ENCODE peak calls at places on chromosomes 13 and 19, in six cellular contexts. R is foreskin fibroblast, E is pancreas, C is ovary, P is fibroblast of the aortic adventitia, L is cardiac fibroblast. S is an unnamed sample.

GRCh38 chr13:24032674-24033073 is 127.8 kb upstream of the SPATA13 start:
- DNase-seq in C (no peak), R (no peak), L (peak), P (peak), E (peak), S (peak)

GRCh38 chr13:110713981-110714797 is 689 bp downstream of the ING1 start:
- DNase-seq in L (peak), C (peak), R (peak), E (peak), P (peak), S (peak)

GRCh38 chr13:62243146-62243545 is 827.5 kb upstream of the PCDH20 start:
- DNase-seq in L (no peak), P (no peak), E (no peak), C (no peak), R (no peak), S (no peak)

GRCh38 chr13:19606152-19606551 is 27.3 kb upstream of the MPHOSPH8 start:
- DNase-seq in L (peak), E (no peak), R (peak), P (peak), C (no peak), S (peak)

GRCh38 chr19:456547-457110 is 4.2 kb downstream of the SHC2 start:
- DNase-seq in L (no peak), C (no peak), E (no peak), P (no peak), R (no peak), S (no peak)

GRCh38 chr13:75485286-75486062 is 3.5 kb upstream of the TBC1D4 start:
- DNase-seq in R (peak), E (no peak), P (peak), C (no peak), L (peak), S (peak)

GRCh38 chr13:113048766-113049165 is 56.8 kb upstream of the F7 start:
- DNase-seq in E (no peak), C (no peak), L (no peak), R (no peak), P (no peak), S (no peak)

GRCh38 chr13:73748404-73748803 is 385.8 kb downstream of the KLF12 start:
- DNase-seq in C (no peak), R (no peak), E (no peak), P (no peak), L (no peak), S (no peak)

GRCh38 chr13:43905435-43906031 is 25.8 kb downstream of the LACC1 start:
- DNase-seq in L (peak), P (peak), R (peak), C (peak), E (no peak), S (peak)

GRCh38 chr19:13040916-13041292 is 45.6 kb downstream of the NFIX start:
- DNase-seq in P (no peak), C (no peak), L (no peak), E (no peak), R (no peak), S (no peak)

GRCh38 chr19:50705422-50706019 is 14.1 kb downstream of the SHANK1 start:
- DNase-seq in L (peak), C (no peak), P (peak), E (no peak), R (peak), S (peak)

GRCh38 chr19:50500060-50500752 is 10.8 kb downstream of the JOSD2 start:
- DNase-seq in C (no peak), E (no peak), L (no peak), R (no peak), P (no peak), S (no peak)

GRCh38 chr13:38697628-38698333 is 10.9 kb downstream of the FREM2 start:
- DNase-seq in R (no peak), C (no peak), P (no peak), E (no peak), L (no peak), S (peak)

GRCh38 chr13:73216381-73216831 is 157.6 kb downstream of the KLF5 start:
- DNase-seq in P (peak), E (no peak), C (no peak), R (no peak), L (peak), S (peak)

GRCh38 chr19:2048104-2048958 is 2.7 kb downstream of the MKNK2 start:
- DNase-seq in E (no peak), C (peak), R (no peak), P (no peak), L (no peak), S (no peak)

GRCh38 chr13:24130134-24130792 is 30.3 kb upstream of the SPATA13 start:
- DNase-seq in L (no peak), P (no peak), R (no peak), E (no peak), C (no peak), S (no peak)

GRCh38 chr19:51637362-51637978 is 7.3 kb upstream of the SIGLEC5 start:
- DNase-seq in E (no peak), L (peak), P (peak), C (no peak), R (no peak), S (peak)

GRCh38 chr13:91123456-91124127 is 223.9 kb upstream of the MIR17HG start:
- DNase-seq in C (no peak), R (no peak), P (no peak), E (no peak), L (no peak), S (no peak)

GRCh38 chr19:35171730-35172129 is 17.2 kb downstream of the FXYD5 start:
- DNase-seq in R (no peak), E (no peak), L (no peak), P (no peak), C (no peak), S (no peak)
- H3K4me3 ChIP-seq in R (no peak), E (no peak), L (no peak), P (no peak), C (no peak), S (no peak)

DNA sequence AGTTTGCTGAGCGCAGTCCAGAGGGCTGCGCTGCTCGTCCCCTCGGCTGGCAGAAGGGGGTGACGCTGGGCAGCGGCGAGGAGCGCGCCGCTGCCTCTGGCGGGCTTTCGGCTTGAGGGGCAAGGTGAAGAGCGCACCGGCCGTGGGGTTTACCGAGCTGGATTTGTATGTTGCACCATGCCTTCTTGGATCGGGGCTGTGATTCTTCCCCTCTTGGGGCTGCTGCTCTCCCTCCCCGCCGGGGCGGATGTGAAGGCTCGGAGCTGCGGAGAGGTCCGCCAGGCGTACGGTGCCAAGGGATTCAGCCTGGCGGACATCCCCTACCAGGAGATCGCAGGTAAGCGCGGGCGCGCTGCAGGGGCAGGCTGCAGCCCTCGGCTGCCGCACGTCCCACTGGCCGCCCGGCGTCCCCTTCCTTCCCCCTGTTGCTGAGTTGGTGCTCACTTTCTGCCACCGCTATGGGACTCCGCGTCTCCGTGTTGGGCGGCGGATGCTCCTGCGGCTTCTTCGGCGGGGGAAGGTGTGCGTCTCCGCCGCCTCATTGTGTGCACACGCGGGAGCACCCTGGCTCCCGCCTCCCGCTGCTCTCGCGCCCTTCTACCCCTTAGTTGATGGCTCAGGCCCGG is 786 bp downstream of the GPC6 start:
- DNase-seq in R (peak), P (peak), L (peak), C (peak), E (no peak), S (peak)
- TF ChIP-seq CTCF in R (no peak), P (peak), L (no peak), C (no peak), E (no peak), S (no peak)

DNA sequence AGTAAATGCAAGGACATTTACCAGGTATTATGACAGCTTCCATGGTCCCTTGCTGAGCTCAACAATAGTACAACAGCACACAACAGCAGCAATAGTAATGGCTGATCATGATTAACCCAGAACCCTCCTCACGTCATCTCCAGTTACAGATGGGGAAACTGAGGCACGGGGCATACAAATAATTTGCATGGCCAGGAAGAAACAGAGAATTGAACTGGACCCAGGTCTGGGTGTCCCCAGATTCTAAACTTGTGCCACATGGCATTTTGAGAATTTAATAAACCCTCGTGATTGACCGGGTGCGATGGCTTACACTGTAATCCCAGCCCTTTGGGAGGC is 7.2 kb downstream of the MAST3 start:
- DNase-seq in C (no peak), L (no peak), E (no peak), R (no peak), P (no peak), S (no peak)
- H3K4me3 ChIP-seq in C (peak), L (peak), E (no peak), R (peak), P (peak), S (peak)

GRCh38 chr13:82739881-82740280 is 1142.4 kb downstream of the SLITRK1 start:
- DNase-seq in E (no peak), C (no peak), P (peak), R (no peak), L (no peak), S (peak)
- TF ChIP-seq CTCF in E (no peak), C (no peak), P (peak), R (peak), L (no peak), S (peak)

GRCh38 chr13:21016487-21016886 is 44.9 kb downstream of the LATS2 start:
- DNase-seq in R (no peak), E (no peak), L (no peak), P (no peak), C (no peak), S (no peak)
- H3K4me3 ChIP-seq in R (no peak), E (no peak), L (no peak), P (no peak), C (no peak), S (no peak)

GRCh38 chr13:45627656-45628055 is 12.1 kb upstream of the ERICH6B start:
- DNase-seq in L (no peak), R (no peak), E (no peak), P (no peak), C (no peak), S (no peak)

GRCh38 chr13:45626731-45627374 is 11.3 kb upstream of the ERICH6B start:
- DNase-seq in E (no peak), R (no peak), L (no peak), C (no peak), P (no peak), S (peak)

GRCh38 chr13:45628094-45628493 is 12.6 kb upstream of the ERICH6B start:
- DNase-seq in C (no peak), P (no peak), R (no peak), L (no peak), E (no peak), S (no peak)

GRCh38 chr13:45621950-45622349 is 6.4 kb upstream of the ERICH6B start:
- DNase-seq in E (no peak), R (no peak), C (no peak), P (no peak), L (no peak), S (no peak)

DNA sequence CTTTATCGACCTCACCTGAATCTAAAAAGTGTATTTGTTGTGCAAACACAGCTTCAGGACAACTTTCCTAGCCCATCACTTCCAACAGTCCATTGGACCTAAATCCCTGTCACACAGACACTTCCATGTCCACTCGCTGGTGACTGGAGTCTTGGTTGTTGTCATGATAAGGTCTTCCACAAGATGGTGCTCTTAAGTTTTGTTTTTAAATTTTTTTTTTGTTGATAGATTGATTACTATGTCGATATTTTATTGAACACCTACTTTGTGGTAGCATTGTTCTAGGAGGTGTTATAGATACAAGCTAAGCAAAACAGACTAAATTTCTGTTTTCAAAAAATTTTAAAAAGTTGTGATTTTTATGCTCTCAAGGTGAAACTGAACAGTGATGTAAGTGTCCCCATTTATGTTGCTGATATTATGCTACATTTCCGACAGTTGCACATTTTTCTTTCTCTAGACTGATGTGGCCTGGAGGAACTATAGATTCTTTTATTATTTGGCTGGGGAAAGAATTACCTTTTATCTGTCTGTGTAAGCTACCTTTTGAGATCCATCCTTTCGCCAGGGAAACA is 8.1 kb upstream of the ERICH6B start:
- DNase-seq in P (peak), R (peak), E (no peak), C (no peak), L (peak), S (peak)
- TF ChIP-seq CTCF in P (peak), R (peak), E (peak), C (no peak), L (peak), S (peak)

GRCh38 chr19:38497907-38498306 is 64.4 kb downstream of the RYR1 start:
- DNase-seq in C (no peak), P (no peak), R (no peak), L (no peak), E (no peak), S (no peak)
- H3K4me3 ChIP-seq in C (no peak), P (no peak), R (no peak), L (no peak), E (no peak), S (no peak)

GRCh38 chr19:46860125-46860845 is 512 bp upstream of the ARHGAP35 start:
- DNase-seq in L (peak), E (peak), P (peak), C (peak), R (peak), S (peak)
- TF ChIP-seq CTCF in L (no peak), E (no peak), P (no peak), C (peak), R (no peak), S (no peak)

GRCh38 chr19:7789447-7789846 is 26.4 kb downstream of the CLEC4M start:
- DNase-seq in L (no peak), R (no peak), E (no peak), P (no peak), C (no peak), S (no peak)

GRCh38 chr19:7788178-7788932 is 25.3 kb downstream of the CLEC4M start:
- DNase-seq in C (no peak), E (no peak), R (no peak), P (no peak), L (no peak), S (no peak)

GRCh38 chr19:7787141-7787540 is 24.1 kb downstream of the CLEC4M start:
- DNase-seq in R (no peak), C (peak), L (no peak), E (peak), P (no peak), S (no peak)

GRCh38 chr19:7788933-7789323 is 25.9 kb downstream of the CLEC4M start:
- DNase-seq in C (peak), P (no peak), R (no peak), L (no peak), E (no peak), S (no peak)

GRCh38 chr19:7787602-7788177 is 24.6 kb downstream of the CLEC4M start:
- DNase-seq in L (no peak), E (no peak), P (no peak), R (no peak), C (no peak), S (no peak)
- H3K4me3 ChIP-seq in L (no peak), E (no peak), P (no peak), R (no peak), C (no peak), S (no peak)

S was measured in fibroblast of mammary gland.